ENCODE peak calls at places on chromosomes 16 and 17, in six cellular contexts. R, F, L, I, P and G are unnamed samples.

GRCh38 chr17:2023692-2024571 is 1.2 kb downstream of the RTN4RL1 start:
- DNase-seq in R (no peak), F (no peak), L (no peak), I (peak; percentile 25), P (no peak), G (peak; percentile 99)

GRCh38 chr17:9473716-9474115 is 101.9 kb downstream of the STX8 start:
- DNase-seq in R (no peak), F (no peak), L (no peak), I (no peak), P (no peak), G (no peak)

GRCh38 chr17:2405247-2405926 is 4.5 kb upstream of the MNT start:
- DNase-seq in R (no peak), F (no peak), L (no peak), I (no peak), P (peak; percentile 90), G (peak; percentile 1)

GRCh38 chr17:59830007-59830630 is 62.6 kb downstream of the TUBD1 start:
- DNase-seq in R (no peak), F (no peak), L (no peak), I (peak; percentile 48), P (no peak), G (no peak)

GRCh38 chr17:79925242-79925957 is 86.2 kb upstream of the CBX4 start:
- DNase-seq in R (no peak), F (no peak), L (peak; percentile 67), I (peak; percentile 39), P (no peak), G (peak; percentile 47)

GRCh38 chr16:85185701-85186100 is 73.4 kb upstream of the CIBAR2 start:
- DNase-seq in R (no peak), F (no peak), L (no peak), I (no peak), P (no peak), G (no peak)

GRCh38 chr17:16463341-16464000 is 28.5 kb downstream of the LRRC75A start:
- DNase-seq in R (no peak), F (no peak), L (no peak), I (peak; percentile 43), P (no peak), G (no peak)

GRCh38 chr17:48542114-48542955 is 2.6 kb downstream of the HOXB2 start:
- DNase-seq in R (no peak), F (no peak), L (no peak), I (peak; percentile 77), P (no peak), G (peak; percentile 39)

GRCh38 chr17:15496735-15497134 is 29.3 kb upstream of the CDRT4 start:
- DNase-seq in R (no peak), F (no peak), L (no peak), I (no peak), P (no peak), G (no peak)

GRCh38 chr17:60524463-60525346 is 1.3 kb downstream of the APPBP2 start:
- DNase-seq in R (no peak), F (no peak), L (peak; percentile 49), I (peak; percentile 20), P (no peak), G (no peak)

GRCh38 chr17:70484496-70484895 is 315.2 kb downstream of the KCNJ2 start:
- DNase-seq in R (no peak), F (no peak), L (no peak), I (no peak), P (no peak), G (no peak)

GRCh38 chr17:50037321-50038107 is 18.4 kb upstream of the ITGA3 start:
- DNase-seq in R (no peak), F (no peak), L (no peak), I (no peak), P (no peak), G (no peak)

GRCh38 chr16:51763072-51763658 is 612.1 kb upstream of the SALL1 start:
- DNase-seq in R (no peak), F (no peak), L (no peak), I (no peak), P (no peak), G (peak; percentile 91)

GRCh38 chr16:62041401-62041800 is 5.2 kb upstream of the CDH8 start:
- DNase-seq in R (no peak), F (no peak), L (peak; percentile 81), I (no peak), P (no peak), G (peak; percentile 84)

GRCh38 chr17:80618304-80618703 is 73.7 kb downstream of the RPTOR start:
- DNase-seq in R (no peak), F (no peak), L (no peak), I (no peak), P (no peak), G (no peak)

GRCh38 chr17:4788807-4789700 is at the start of gene GLTPD2:
- DNase-seq in R (no peak), F (no peak), L (no peak), I (no peak), P (no peak), G (peak; percentile 55)

GRCh38 chr17:41818024-41818423 is 5.2 kb downstream of the FKBP10 start:
- DNase-seq in R (no peak), F (no peak), L (no peak), I (no peak), P (no peak), G (no peak)

GRCh38 chr17:19003966-19004600 is 481 bp downstream of the FAM83G start:
- DNase-seq in R (no peak), F (peak; percentile 31), L (no peak), I (peak; percentile 42), P (no peak), G (peak; percentile 70)

GRCh38 chr17:63295839-63296590 is 150.1 kb downstream of the CYB561 start:
- DNase-seq in R (no peak), F (no peak), L (no peak), I (no peak), P (no peak), G (no peak)

GRCh38 chr17:61627658-61628057 is 36.6 kb upstream of the NACA2 start:
- DNase-seq in R (no peak), F (no peak), L (no peak), I (no peak), P (no peak), G (no peak)

GRCh38 chr17:31550389-31551056 is 159.0 kb downstream of the RAB11FIP4 start:
- DNase-seq in R (no peak), F (no peak), L (peak; percentile 22), I (no peak), P (no peak), G (no peak)

GRCh38 chr16:11479916-11480315 is 106.8 kb downstream of the LITAF start:
- DNase-seq in R (no peak), F (no peak), L (no peak), I (no peak), P (no peak), G (no peak)

GRCh38 chr16:62010186-62010585 is 26.1 kb downstream of the CDH8 start:
- DNase-seq in R (no peak), F (no peak), L (no peak), I (no peak), P (no peak), G (no peak)

GRCh38 chr16:19524356-19524865 is 669 bp downstream of the CCP110 start:
- DNase-seq in R (no peak), F (no peak), L (peak; percentile 64), I (peak; percentile 56), P (no peak), G (no peak)

GRCh38 chr16:48444574-48444973 is 59.4 kb upstream of the SIAH1 start:
- DNase-seq in R (no peak), F (no peak), L (no peak), I (no peak), P (peak; percentile 76), G (no peak)

GRCh38 chr16:21598676-21599157 is 660 bp upstream of the METTL9 start:
- DNase-seq in R (no peak), F (no peak), L (peak; percentile 25), I (peak; percentile 72), P (no peak), G (no peak)

GRCh38 chr17:19718613-19719364 is 2.4 kb upstream of the SLC47A2 start:
- DNase-seq in R (no peak), F (no peak), L (no peak), I (no peak), P (no peak), G (no peak)

GRCh38 chr16:6247150-6247549 is 1085.5 kb upstream of the RBFOX1 start:
- DNase-seq in R (no peak), F (no peak), L (no peak), I (no peak), P (no peak), G (no peak)

GRCh38 chr17:628507-628941 is 86.1 kb downstream of the VPS53 start:
- DNase-seq in R (no peak), F (no peak), L (no peak), I (no peak), P (no peak), G (no peak)

GRCh38 chr17:37239690-37240344 is 136.0 kb upstream of the C17orf78 start:
- DNase-seq in R (no peak), F (no peak), L (peak; percentile 7), I (peak; percentile 87), P (no peak), G (peak; percentile 12)

GRCh38 chr17:16444258-16444886 is 29.0 kb downstream of the TRPV2 start:
- DNase-seq in R (no peak), F (no peak), L (no peak), I (no peak), P (no peak), G (no peak)

GRCh38 chr16:3490911-3491629 is 4.2 kb downstream of the C16orf90 start:
- DNase-seq in R (no peak), F (no peak), L (no peak), I (no peak), P (peak; percentile 39), G (no peak)

GRCh38 chr17:79272666-79273219 is 198.1 kb downstream of the ENGASE start:
- DNase-seq in R (no peak), F (no peak), L (no peak), I (no peak), P (no peak), G (no peak)

GRCh38 chr16:55297062-55297909 is 26.7 kb upstream of the IRX6 start:
- DNase-seq in R (no peak), F (no peak), L (no peak), I (no peak), P (no peak), G (no peak)

GRCh38 chr17:5667871-5668270 is 83.6 kb upstream of the NLRP1 start:
- DNase-seq in R (no peak), F (no peak), L (no peak), I (no peak), P (no peak), G (peak; percentile 23)

GRCh38 chr17:56851008-56851407 is 17.1 kb downstream of the DGKE start:
- DNase-seq in R (no peak), F (no peak), L (no peak), I (no peak), P (no peak), G (no peak)